ENCODE peak calls at places on chromosomes 12 and 14, in six cellular contexts. D, U, X, O, T and H are unnamed samples. For H3K4me1, the result is how much of the 10 kb centered on the place peaks cover.

GRCh38 chr12:101877816-101878811 is 734 bp downstream of the DRAM1 start:
- ATAC-seq in T (peak), U (peak), O (peak), X (peak), D (peak), H (peak)

GRCh38 chr14:94593749-94594431 is 12.7 kb downstream of the SERPINA5 start:
- ATAC-seq in X (peak), T (no peak), D (no peak), U (no peak), O (no peak), H (peak)

GRCh38 chr14:106666341-106666740 is 1140.0 kb downstream of the TMEM121 start:
- ATAC-seq in D (no peak), U (no peak), X (no peak), T (no peak), O (no peak), H (no peak)

GRCh38 chr12:124764451-124764850 is 99.2 kb downstream of the SCARB1 start:
- ATAC-seq in U (peak), T (no peak), O (no peak), X (no peak), D (no peak), H (no peak)

GRCh38 chr12:2139651-2140050 is 86.9 kb downstream of the CACNA1C start:
- ATAC-seq in X (no peak), T (no peak), O (no peak), U (no peak), D (no peak), H (no peak)

GRCh38 chr12:2640709-2641108 is 154.1 kb upstream of the FKBP4 start:
- ATAC-seq in T (peak), D (no peak), U (peak), X (peak), O (no peak), H (peak)

GRCh38 chr14:67970923-67971322 is 151.3 kb downstream of the RAD51B start:
- ATAC-seq in D (no peak), X (no peak), T (no peak), U (no peak), O (no peak), H (no peak)

GRCh38 chr12:90209029-90209428 is 500.4 kb upstream of the ATP2B1 start:
- ATAC-seq in D (no peak), U (no peak), X (no peak), O (no peak), T (no peak), H (no peak)

GRCh38 chr12:48131517-48131916 is 12.4 kb downstream of the PFKM start:
- ATAC-seq in X (no peak), U (no peak), D (no peak), T (no peak), O (no peak), H (no peak)

GRCh38 chr12:122848471-122849351 is 13.5 kb downstream of the HIP1R start:
- ATAC-seq in D (no peak), U (no peak), X (no peak), O (no peak), T (no peak), H (no peak)

GRCh38 chr14:47264842-47265241 is 410.6 kb downstream of the MDGA2 start:
- ATAC-seq in O (no peak), D (no peak), X (no peak), U (no peak), T (no peak), H (no peak)

GRCh38 chr12:47990351-47991105 is 13.7 kb downstream of the COL2A1 start:
- ATAC-seq in X (no peak), T (no peak), D (peak), U (no peak), O (no peak), H (no peak)

GRCh38 chr12:127810026-127810425 is 456.9 kb upstream of the TMEM132C start:
- ATAC-seq in X (no peak), T (no peak), U (peak), O (no peak), D (no peak), H (peak)

GRCh38 chr12:90958995-90959394 is 4.0 kb upstream of the CCER1 start:
- ATAC-seq in D (no peak), T (no peak), U (peak), X (no peak), O (no peak), H (no peak)

GRCh38 chr14:91745329-91745728 is 13.4 kb upstream of the CATSPERB start:
- ATAC-seq in O (no peak), U (no peak), T (no peak), X (no peak), D (no peak), H (no peak)

GRCh38 chr14:106813477-106813823 is 1287.1 kb downstream of the TMEM121 start:
- ATAC-seq in O (no peak), T (no peak), D (no peak), U (peak), X (no peak), H (no peak)

DNA sequence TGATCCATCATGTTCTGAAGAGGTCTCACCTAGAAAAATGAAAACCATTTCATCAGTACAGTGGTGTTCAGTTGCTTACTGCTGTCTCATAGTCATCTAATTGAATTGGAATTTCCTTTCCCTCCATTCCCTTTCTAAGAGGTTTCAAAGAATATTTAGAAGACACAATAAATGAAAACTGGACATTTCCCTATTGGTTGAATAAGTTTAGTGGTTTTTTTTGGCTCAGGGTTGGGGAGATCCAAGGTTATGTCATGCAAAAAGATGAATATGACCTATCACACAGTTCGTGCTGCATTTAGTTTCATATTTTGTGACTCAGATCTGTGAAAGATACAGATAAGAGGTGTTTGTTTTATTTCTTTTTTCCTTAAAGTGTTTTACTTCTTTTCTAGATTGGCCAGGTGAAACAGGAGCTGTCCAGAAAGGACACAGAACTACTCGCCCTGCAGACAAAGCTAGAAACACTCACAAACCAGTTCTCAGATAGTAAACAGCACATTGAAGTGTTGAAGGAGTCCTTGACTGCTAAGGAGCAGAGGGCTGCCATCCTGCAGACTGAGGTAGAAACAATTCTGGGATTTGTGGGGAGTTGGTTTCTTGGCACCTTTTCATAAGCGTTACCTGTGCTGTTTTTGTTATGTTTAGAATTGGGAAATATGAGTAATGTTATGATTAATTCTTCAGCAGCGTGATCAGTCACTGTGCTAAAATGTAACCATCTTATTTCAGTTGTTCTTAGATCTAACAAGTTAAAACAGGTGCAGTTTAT is 124.6 kb downstream of the ERC1 start:
- ATAC-seq in T (no peak), X (no peak), O (no peak), U (no peak), D (peak), H (no peak)
- TF ChIP-seq CTCF in T (no peak), X (no peak), O (no peak), U (no peak), D (no peak), H (no peak)

GRCh38 chr12:32069071-32069470 is 37.6 kb upstream of the BICD1 start:
- ATAC-seq in X (peak), T (no peak), U (no peak), O (no peak), D (no peak), H (no peak)
- TF ChIP-seq EP300 in X (no peak), T (no peak), U (no peak), O (no peak), D (no peak), H (no peak)

GRCh38 chr12:51908876-51909592 is 1.7 kb downstream of the ACVRL1 start:
- ATAC-seq in D (no peak), O (peak), U (no peak), T (no peak), X (no peak), H (no peak)
- H3K4me1 ChIP-seq in D (under half), O (half or more), U (half or more), T (under half), X (under half), H (half or more)

DNA sequence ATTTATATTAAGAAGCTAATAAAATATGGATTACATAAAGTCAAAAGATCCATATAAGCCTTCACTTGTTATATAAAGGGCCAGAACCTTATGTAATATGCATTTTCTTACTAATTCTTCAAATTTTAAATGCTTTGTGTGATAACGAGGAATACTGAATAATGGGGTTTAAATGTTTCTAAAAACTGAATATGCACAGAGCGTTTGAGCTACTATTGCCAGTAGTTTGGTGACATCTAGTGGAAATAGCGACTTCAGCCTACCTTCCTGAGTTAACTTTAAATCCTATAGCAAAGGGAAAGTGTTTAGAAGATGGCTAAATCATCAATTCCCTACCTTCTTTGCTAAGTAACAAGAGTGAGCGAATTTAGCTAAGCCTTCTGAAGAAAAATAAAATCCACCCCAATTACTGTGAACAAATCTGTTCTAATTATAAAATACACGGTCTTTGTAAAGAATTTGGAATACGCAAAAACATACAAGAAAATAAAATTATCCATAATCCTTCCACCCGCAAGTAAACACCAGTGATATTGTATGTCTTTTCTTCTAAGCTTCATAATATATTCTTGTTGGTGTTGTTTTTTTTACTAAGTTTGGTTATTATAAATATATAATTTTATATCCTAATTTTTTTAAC is 115.5 kb upstream of the G2E3 start:
- ATAC-seq in U (no peak), X (peak), T (no peak), D (peak), O (no peak), H (no peak)
- TF ChIP-seq CTCF in U (no peak), X (peak), T (peak), D (peak), O (peak), H (peak)

DNA sequence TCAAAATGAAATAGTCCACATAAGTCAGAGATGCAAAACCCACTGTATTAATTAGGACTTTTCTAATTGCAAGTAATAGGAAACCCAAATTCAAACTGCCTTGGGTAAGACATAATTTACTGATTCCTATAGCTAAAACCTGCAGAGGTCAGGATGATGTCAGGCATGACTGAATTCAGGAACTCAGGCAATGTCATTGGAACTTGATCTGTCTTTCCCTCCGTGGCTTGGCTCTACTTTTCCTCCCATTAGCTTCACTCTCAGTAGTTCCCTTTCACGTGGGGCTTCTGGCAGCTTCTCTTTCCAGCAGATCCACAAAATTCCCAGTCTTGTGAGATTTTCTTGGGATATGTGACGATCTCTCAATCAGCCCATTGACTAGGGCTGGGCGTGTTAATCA is 2.4 kb upstream of the JDP2 start:
- ATAC-seq in T (no peak), U (no peak), X (no peak), D (no peak), O (no peak), H (no peak)
- TF ChIP-seq EP300 in T (no peak), U (no peak), X (no peak), D (no peak), O (no peak), H (no peak)

GRCh38 chr14:30710870-30711269 is 88.8 kb downstream of the SCFD1 start:
- ATAC-seq in T (no peak), D (no peak), O (no peak), U (no peak), X (no peak), H (no peak)
- H3K4me1 ChIP-seq in T (under half), D (under half), O (under half), U (under half), X (under half), H (under half)

GRCh38 chr12:45439039-45439438 is 223.1 kb downstream of the ANO6 start:
- ATAC-seq in D (no peak), U (no peak), O (peak), X (no peak), T (no peak), H (no peak)

GRCh38 chr12:45433441-45433868 is 217.6 kb downstream of the ANO6 start:
- ATAC-seq in O (no peak), T (no peak), D (no peak), U (no peak), X (peak), H (no peak)

GRCh38 chr12:45431153-45431552 is 215.3 kb downstream of the ANO6 start:
- ATAC-seq in O (peak), T (no peak), D (no peak), X (no peak), U (no peak), H (no peak)

GRCh38 chr12:45435945-45436710 is 220.2 kb downstream of the ANO6 start:
- ATAC-seq in T (no peak), O (peak), X (no peak), D (peak), U (peak), H (no peak)

DNA sequence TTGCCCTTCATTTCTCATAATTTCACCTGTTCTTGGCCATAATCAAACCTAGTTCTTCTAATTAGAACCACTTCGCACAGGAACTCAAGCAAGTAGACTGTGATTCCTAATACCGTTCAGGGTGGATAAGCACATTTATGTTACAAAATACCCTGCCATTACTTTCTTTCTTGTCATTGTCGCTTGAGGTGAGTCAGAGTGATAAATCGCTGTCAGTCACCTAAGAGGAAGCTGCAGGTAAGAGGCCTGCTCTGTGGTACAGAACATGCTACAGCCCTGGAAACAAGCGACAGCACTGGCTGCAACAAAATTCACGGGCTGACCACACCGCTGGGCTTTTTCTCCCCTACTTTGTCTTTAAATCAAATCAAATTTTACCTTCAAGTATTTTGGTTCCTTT is 218.2 kb downstream of the ANO6 start:
- ATAC-seq in T (no peak), X (no peak), O (no peak), U (no peak), D (no peak), H (no peak)
- TF ChIP-seq CTCF in T (no peak), X (no peak), O (no peak), U (no peak), D (no peak), H (no peak)